ENCODE peak calls at places on chromosomes 5 and 9, in six cellular contexts. Y is A549, M is IMR-90, F is esophagus squamous epithelium, G is breast epithelium, H is sigmoid colon. J is an unnamed sample.

GRCh38 chr5:337565-338130 is 16.1 kb downstream of the AHRR start:
- DNase-seq in Y (peak; percentile 77), M (peak; percentile 45), F (no peak), G (no peak), H (no peak), J (no peak)

GRCh38 chr9:105173306-105173705 is 71.1 kb upstream of the SLC44A1 start:
- DNase-seq in Y (no peak), M (no peak), F (no peak), G (no peak), H (no peak), J (no peak)

GRCh38 chr9:749712-750111 is 91.8 kb upstream of the DMRT1 start:
- DNase-seq in Y (no peak), M (no peak), F (no peak), G (no peak), H (peak; percentile 44), J (no peak)

GRCh38 chr5:172004824-172005237 is 1.6 kb downstream of the FBXW11 start:
- DNase-seq in Y (no peak), M (no peak), F (no peak), G (no peak), H (no peak), J (no peak)

GRCh38 chr9:20823051-20823450 is 139.0 kb downstream of the FOCAD start:
- DNase-seq in Y (no peak), M (peak; percentile 23), F (no peak), G (no peak), H (no peak), J (no peak)

GRCh38 chr9:133769511-133770075 is 31.4 kb upstream of the SARDH start:
- DNase-seq in Y (no peak), M (no peak), F (no peak), G (peak; percentile 43), H (peak; percentile 52), J (no peak)

GRCh38 chr5:143208365-143208641 is 195.2 kb downstream of the NR3C1 start:
- DNase-seq in Y (no peak), M (no peak), F (no peak), G (no peak), H (no peak), J (no peak)

GRCh38 chr5:5612096-5612495 is 189.6 kb downstream of the ICE1 start:
- DNase-seq in Y (no peak), M (no peak), F (no peak), G (no peak), H (no peak), J (no peak)

GRCh38 chr5:96146675-96147074 is 185.0 kb upstream of the ELL2 start:
- DNase-seq in Y (no peak), M (peak; percentile 95), F (no peak), G (no peak), H (no peak), J (peak; percentile 13)

GRCh38 chr9:29555452-29555851 is 1982.2 kb upstream of the C9orf72 start:
- DNase-seq in Y (no peak), M (no peak), F (no peak), G (no peak), H (no peak), J (no peak)

GRCh38 chr9:91245432-91246313 is 116.0 kb downstream of the AUH start:
- DNase-seq in Y (peak; percentile 15), M (peak; percentile 57), F (no peak), G (no peak), H (no peak), J (no peak)

GRCh38 chr5:132747693-132748440 is 641 bp downstream of the CCNI2 start:
- DNase-seq in Y (no peak), M (no peak), F (no peak), G (no peak), H (no peak), J (no peak)

GRCh38 chr5:67085616-67086015 is 111.0 kb downstream of the CD180 start:
- DNase-seq in Y (no peak), M (no peak), F (no peak), G (no peak), H (no peak), J (no peak)

GRCh38 chr5:80249876-80250275 is 6.0 kb downstream of the SERINC5 start:
- DNase-seq in Y (no peak), M (no peak), F (no peak), G (no peak), H (no peak), J (no peak)

GRCh38 chr5:80248378-80248777 is 7.5 kb downstream of the SERINC5 start:
- DNase-seq in Y (no peak), M (no peak), F (no peak), G (no peak), H (no peak), J (no peak)

GRCh38 chr5:80243567-80243966 is 12.3 kb downstream of the SERINC5 start:
- DNase-seq in Y (no peak), M (no peak), F (no peak), G (no peak), H (no peak), J (no peak)

GRCh38 chr5:80245986-80246781 is 9.7 kb downstream of the SERINC5 start:
- DNase-seq in Y (no peak), M (peak; percentile 57), F (no peak), G (no peak), H (no peak), J (no peak)

DNA sequence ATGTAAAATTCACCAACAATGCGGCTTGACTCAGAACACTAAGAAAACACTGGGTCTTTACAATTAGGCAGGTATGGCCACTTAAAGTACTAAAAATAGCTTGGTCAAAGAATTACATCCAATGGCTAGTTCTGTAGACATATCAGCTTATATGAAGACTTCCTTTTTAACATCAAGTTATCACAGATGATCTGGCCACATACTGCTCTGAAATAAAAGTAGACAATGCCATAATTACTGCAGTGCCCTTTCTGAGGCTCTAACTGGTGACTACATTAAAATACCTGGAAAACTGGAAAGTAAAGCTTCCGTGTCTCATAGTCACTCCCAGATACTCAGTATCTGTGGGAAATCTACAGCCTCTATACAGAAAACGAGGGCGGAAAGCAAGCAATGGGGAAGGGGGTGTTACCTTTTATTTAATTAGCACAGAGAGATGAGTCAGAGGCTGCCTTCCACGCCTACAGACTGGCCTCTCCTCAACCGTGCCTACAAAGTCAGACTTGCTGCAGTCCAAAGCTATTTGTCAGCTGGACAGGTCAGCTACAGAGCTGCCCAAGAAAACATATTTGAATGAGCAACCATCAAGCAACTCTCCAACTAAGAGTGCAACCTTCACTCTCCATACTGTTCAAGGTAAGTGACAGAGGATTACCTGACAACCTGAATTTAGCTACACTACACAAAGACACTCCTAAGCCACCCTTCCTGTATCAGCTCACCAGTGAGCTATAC is 8.7 kb downstream of the SERINC5 start:
- DNase-seq in Y (peak; percentile 42), M (peak; percentile 91), F (no peak), G (no peak), H (peak; percentile 73), J (no peak)
- TF ChIP-seq POLR2A in Y (no peak), M (no peak), F (no peak), G (no peak), H (peak; percentile 38), J (no peak)

GRCh38 chr5:139415221-139415861 is 11.5 kb upstream of the SPATA24 start:
- DNase-seq in Y (no peak), M (no peak), F (no peak), G (no peak), H (peak; percentile 82), J (no peak)
- TF ChIP-seq POLR2A in Y (no peak), M (no peak), F (no peak), G (no peak), H (no peak), J (no peak)

DNA sequence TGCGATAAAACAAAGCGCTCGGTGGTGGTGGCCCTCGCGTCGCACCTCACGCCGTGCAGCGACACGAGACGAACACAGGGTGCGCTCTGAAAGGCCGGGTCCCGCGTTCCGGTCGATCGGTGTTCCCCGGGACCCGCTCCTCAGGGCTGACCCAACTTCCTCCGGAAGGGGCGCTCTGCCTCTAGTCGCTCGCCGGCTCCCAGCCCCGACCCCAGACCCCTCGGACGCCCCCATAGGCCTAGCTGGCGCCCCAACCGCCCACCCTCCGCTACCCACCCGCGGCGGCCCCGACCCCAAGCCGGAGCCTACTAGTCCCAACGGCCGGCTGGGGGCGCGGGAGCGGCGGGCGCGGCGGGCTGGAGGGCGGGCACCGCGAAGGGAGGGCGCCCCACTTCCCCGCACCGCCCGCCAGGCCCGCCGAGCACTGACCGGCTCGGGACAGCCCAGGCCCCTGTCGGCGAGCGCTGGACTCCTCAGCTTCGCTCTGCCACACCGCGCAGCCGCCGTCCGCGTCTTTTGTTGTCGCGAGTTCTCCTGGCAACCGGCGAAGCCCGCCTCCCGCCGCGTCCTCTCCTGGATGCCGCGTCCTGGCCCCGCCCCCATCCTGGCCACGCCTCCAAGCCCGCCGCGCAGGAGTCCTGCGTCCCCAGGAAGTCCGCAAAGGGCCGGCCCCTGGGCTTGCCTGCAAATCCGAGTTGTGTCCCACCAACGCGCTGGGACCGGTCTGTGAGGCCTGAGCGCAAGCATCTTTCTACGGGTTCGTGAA is at the start of gene KIF27:
- DNase-seq in Y (peak; percentile 88), M (peak; percentile 96), F (peak; percentile 93), G (peak; percentile 100), H (peak; percentile 99), J (peak; percentile 85)
- TF ChIP-seq POLR2A in Y (peak; percentile 85), M (peak; percentile 83), F (no peak), G (peak; percentile 66), H (peak; percentile 63), J (peak; percentile 87)

GRCh38 chr9:122159925-122160246 is 178 bp downstream of the MORN5 start:
- DNase-seq in Y (no peak), M (no peak), F (no peak), G (no peak), H (no peak), J (no peak)

GRCh38 chr9:122158202-122158601 is 1.4 kb downstream of the NDUFA8 start:
- DNase-seq in Y (peak; percentile 76), M (peak; percentile 43), F (no peak), G (no peak), H (no peak), J (peak; percentile 32)

GRCh38 chr9:122164286-122164685 is 4.6 kb downstream of the MORN5 start:
- DNase-seq in Y (no peak), M (no peak), F (no peak), G (no peak), H (peak; percentile 90), J (no peak)

GRCh38 chr9:122162415-122162814 is 2.7 kb downstream of the MORN5 start:
- DNase-seq in Y (no peak), M (no peak), F (no peak), G (no peak), H (no peak), J (no peak)

DNA sequence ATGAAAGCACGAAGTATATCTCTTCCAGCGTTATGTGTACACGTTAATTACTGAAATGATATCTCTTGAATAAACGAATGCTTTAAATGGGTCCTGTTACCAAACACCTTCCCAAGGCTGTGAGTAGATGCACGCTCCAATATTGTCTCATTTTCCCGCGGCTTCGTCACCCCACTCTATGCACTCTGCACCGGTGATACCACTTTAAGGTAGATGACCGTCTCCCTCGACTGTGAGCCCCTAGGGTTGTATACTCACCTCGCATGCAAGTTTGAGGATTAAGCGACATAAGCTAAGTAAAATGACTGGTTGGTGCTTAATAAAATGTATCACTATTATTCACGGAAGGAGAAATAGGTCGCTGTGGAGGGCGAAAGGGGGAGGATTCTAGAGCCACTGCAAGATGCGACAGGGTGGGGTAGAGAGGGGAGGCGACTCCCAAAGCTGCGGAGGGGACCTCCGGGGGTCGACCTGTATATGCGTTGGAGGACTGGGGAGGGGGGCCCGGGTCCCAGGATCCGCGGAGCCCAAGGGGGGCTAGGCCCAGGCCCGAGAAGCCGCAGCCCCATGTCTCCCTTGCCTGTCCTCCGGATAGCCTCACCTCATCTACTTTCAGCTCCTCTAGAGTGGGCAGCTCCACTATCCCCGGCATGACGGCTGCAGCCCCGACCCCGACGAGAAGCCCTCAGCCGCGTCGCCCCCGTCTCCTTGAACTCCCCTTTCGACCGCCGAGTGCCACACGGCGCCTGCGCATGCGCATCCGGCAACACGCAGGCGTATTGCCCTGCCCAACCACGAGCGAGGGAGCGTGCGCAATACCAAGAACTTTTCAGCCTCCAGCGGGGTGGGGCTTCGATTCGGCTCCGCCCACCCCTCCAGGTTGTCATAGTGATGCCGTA is at the start of the genes MORN5 and NDUFA8:
- DNase-seq in Y (peak; percentile 98), M (peak; percentile 95), F (peak; percentile 64), G (peak; percentile 96), H (peak; percentile 98), J (peak; percentile 95)
- TF ChIP-seq POLR2A in Y (peak; percentile 94), M (peak; percentile 47), F (no peak), G (no peak), H (peak; percentile 88), J (peak; percentile 70)

GRCh38 chr5:178204205-178205009 is at the start of gene HNRNPAB:
- DNase-seq in Y (peak; percentile 99), M (peak; percentile 96), F (peak; percentile 77), G (peak; percentile 98), H (peak; percentile 98), J (peak; percentile 95)
- TF ChIP-seq POLR2A in Y (peak; percentile 100), M (peak; percentile 100), F (no peak), G (peak; percentile 99), H (peak; percentile 98), J (peak; percentile 100)

J was measured in GM12892.